ENCODE peak calls at places on chromosomes 16 and 17, in four cellular contexts. Z is GM12891, G is K562, O is GM12878. T is an unnamed sample.

GRCh38 chr17:949623-950338 is 29.8 kb downstream of the NXN start:
- DNase-seq in Z (no peak), O (no peak), G (no peak), T (no peak)

GRCh38 chr17:80457236-80457856 is 19.1 kb downstream of the NPTX1 start:
- DNase-seq in O (no peak), G (peak; percentile 47), Z (no peak), T (peak; percentile 80)

GRCh38 chr17:35764123-35764991 is 3.7 kb downstream of the C17orf50 start:
- DNase-seq in O (peak; percentile 49), G (peak; percentile 93), Z (peak; percentile 98), T (peak; percentile 78)

GRCh38 chr17:82105882-82106696 is 8.1 kb upstream of the FASN start:
- DNase-seq in O (peak; percentile 51), Z (peak; percentile 94), G (peak; percentile 67), T (peak; percentile 90)

GRCh38 chr16:85520853-85521736 is 92.0 kb upstream of the GSE1 start:
- DNase-seq in Z (no peak), O (no peak), G (no peak), T (no peak)

GRCh38 chr17:57946798-57947358 is 8.3 kb downstream of the CUEDC1 start:
- DNase-seq in O (peak; percentile 73), Z (peak; percentile 69), G (no peak), T (peak; percentile 71)

GRCh38 chr16:87924937-87925670 is 11.2 kb downstream of the CA5A start:
- DNase-seq in Z (no peak), G (no peak), O (no peak), T (no peak)

GRCh38 chr17:44556114-44556853 is 1.0 kb upstream of the FZD2 start:
- DNase-seq in O (peak; percentile 30), Z (peak; percentile 53), G (peak; percentile 37), T (no peak)

GRCh38 chr16:10039220-10040096 is 142.8 kb downstream of the GRIN2A start:
- DNase-seq in O (no peak), G (no peak), Z (peak; percentile 42), T (no peak)

GRCh38 chr16:72976047-72976746 is 71.7 kb downstream of the ZFHX3 start:
- DNase-seq in G (no peak), Z (no peak), O (no peak), T (no peak)

GRCh38 chr17:38320482-38320881 is 23.3 kb downstream of the GPR179 start:
- DNase-seq in Z (no peak), O (no peak), G (no peak), T (no peak)

GRCh38 chr16:80120899-80121521 is 419.8 kb upstream of the DYNLRB2 start:
- DNase-seq in Z (no peak), G (no peak), O (no peak), T (no peak)

GRCh38 chr17:78502611-78503148 is 74.5 kb downstream of the DNAH17 start:
- DNase-seq in O (no peak), Z (no peak), G (no peak), T (no peak)

GRCh38 chr16:67378642-67379041 is 14.7 kb downstream of the TPPP3 start:
- DNase-seq in Z (no peak), G (no peak), O (no peak), T (no peak)

GRCh38 chr16:19168173-19169080 is at the start of gene SYT17:
- DNase-seq in O (no peak), G (no peak), Z (peak; percentile 42), T (no peak)

GRCh38 chr17:43542854-43543253 is 3.3 kb downstream of the ETV4 start:
- DNase-seq in Z (no peak), O (no peak), G (no peak), T (no peak)

GRCh38 chr16:82185012-82185411 is 15.0 kb upstream of the MPHOSPH6 start:
- DNase-seq in O (no peak), G (no peak), Z (no peak), T (no peak)

GRCh38 chr16:57645691-57646387 is 17.4 kb downstream of the ADGRG1 start:
- DNase-seq in O (no peak), Z (no peak), G (no peak), T (no peak)

DNA sequence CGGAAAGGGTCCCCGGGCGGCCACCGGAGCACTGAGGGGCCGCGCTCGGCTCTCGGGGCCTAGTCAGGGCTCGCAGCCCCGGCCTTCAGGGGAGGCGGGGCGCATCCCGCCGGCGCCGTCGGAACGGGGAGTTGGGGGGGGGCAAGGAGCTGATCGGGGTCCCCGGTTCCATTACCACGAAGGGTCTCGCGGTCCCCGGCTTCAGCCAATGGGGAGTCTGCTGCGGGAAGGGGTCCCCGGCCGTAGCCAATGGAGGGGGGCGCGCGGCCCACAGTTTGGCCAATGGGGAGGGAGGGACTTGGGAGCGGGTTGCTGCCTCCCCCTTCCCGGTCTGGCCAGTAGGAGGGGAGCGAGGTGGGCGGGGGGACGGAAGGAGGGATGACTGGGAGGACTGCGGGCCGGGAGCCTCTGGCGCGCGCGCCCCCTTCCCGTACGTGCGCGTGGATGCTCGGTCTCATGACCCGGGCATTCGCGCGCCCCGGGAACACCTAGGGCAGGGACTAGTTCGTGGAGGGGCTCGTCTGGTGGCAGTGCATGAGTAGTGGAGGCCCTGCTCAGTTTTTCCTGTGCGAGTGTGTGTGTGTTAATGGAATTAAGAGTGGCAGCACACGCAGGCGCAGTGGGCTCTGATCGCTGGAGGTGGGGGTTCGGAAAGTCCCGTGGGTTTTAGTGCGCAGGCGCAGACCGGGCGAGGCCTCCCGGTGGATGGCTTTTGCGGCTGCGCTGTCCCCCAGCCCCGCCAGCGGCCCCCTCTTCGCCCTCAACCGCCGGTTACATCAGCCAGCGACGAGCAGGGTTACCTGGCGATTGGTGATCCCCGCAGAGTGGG is 1.1 kb downstream of the ATXN2L start:
- DNase-seq in G (peak; percentile 91), Z (peak; percentile 91), O (peak; percentile 86), T (peak; percentile 96)
- TF ChIP-seq POLR2AphosphoS5 in G (peak; percentile 48), Z (peak; percentile 76), O (peak; percentile 93), T (peak; percentile 65)

DNA sequence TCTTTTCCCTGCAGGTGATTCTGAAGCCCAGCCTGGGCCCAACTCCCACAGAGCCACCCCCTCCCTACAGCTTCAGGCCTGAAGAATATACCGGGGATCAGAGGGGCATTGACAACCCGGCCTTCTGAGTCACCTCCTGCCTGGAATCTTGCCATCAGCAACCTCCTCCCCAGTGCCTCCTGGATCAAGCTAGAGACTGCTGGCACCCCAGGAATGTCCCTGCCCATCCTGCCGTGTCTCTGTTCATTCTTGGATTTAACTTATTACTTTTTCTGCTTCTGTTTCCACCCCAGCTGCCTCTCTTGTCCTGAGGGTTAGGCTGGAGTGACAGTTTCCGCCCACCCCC is 4.9 kb downstream of the TMEM92 start:
- DNase-seq in O (no peak), G (no peak), Z (no peak), T (no peak)
- TF ChIP-seq SPI1 in O (no peak), G (no peak), Z (no peak), T (no peak)

GRCh38 chr17:39899215-39899614 is 19.2 kb downstream of the GSDMB start:
- DNase-seq in Z (no peak), O (no peak), G (no peak), T (no peak)
- TF ChIP-seq POLR2AphosphoS5 in Z (no peak), O (no peak), G (no peak), T (no peak)

DNA sequence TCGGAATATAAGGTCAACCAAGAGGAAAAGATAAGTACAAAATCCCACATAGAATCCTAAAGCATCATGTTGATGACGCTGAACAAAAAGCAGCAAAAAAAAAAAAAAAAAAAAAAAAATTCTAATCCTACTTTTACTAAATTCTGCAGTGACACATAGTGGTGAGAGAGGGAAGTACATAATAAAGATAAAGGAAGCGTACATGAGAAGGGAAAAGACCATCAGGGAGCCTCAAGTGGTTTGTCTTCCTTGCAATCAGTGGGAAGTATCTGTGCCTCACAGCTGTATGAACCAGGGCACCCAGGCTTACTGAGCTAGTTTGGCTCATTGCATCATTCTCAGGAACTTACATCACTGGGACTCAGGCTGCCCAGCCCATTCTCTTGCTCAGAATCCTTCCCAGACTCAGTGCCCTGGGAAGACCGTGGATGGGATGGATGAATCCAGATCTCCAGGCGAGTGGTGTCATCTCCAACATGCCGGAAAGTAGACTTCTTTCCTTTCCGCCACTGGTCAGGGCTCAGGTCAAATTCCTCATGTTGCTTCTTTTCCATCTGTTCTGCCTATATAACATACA is 21.2 kb downstream of the SMG6 start:
- DNase-seq in Z (no peak), G (peak; percentile 40), O (no peak), T (peak; percentile 48)
- TF ChIP-seq SPI1 in Z (no peak), G (no peak), O (no peak), T (no peak)

GRCh38 chr16:1817716-1818115 is 8.9 kb downstream of the HAGH start:
- DNase-seq in Z (no peak), O (no peak), G (no peak), T (no peak)
- TF ChIP-seq POLR2AphosphoS5 in Z (no peak), O (no peak), G (no peak), T (no peak)

GRCh38 chr16:11354407-11354732 is 9.1 kb downstream of the RMI2 start:
- DNase-seq in G (no peak), Z (no peak), O (no peak), T (no peak)

GRCh38 chr16:11355862-11356261 is 10.6 kb downstream of the RMI2 start:
- DNase-seq in O (no peak), G (no peak), Z (no peak), T (no peak)

GRCh38 chr16:11353158-11353557 is 7.9 kb downstream of the RMI2 start:
- DNase-seq in G (no peak), Z (no peak), O (no peak), T (no peak)

GRCh38 chr16:11356573-11357331 is 11.5 kb downstream of the RMI2 start:
- DNase-seq in G (peak; percentile 76), O (no peak), Z (no peak), T (peak; percentile 74)

GRCh38 chr16:11354733-11355574 is 9.7 kb downstream of the RMI2 start:
- DNase-seq in Z (no peak), O (peak; percentile 79), G (no peak), T (no peak)
- TF ChIP-seq SPI1 in Z (peak; percentile 24), O (peak; percentile 18), G (no peak), T (no peak)

GRCh38 chr16:84272740-84273320 is 21.8 kb upstream of the WFDC1 start:
- DNase-seq in G (no peak), Z (no peak), O (no peak), T (no peak)
- TF ChIP-seq POLR2AphosphoS5 in G (no peak), Z (no peak), O (no peak), T (no peak)

GRCh38 chr17:73814070-73814469 is 169.8 kb upstream of the SDK2 start:
- DNase-seq in Z (no peak), O (no peak), G (no peak), T (no peak)
- TF ChIP-seq SPI1 in Z (no peak), O (no peak), G (no peak), T (no peak)

GRCh38 chr16:74984670-74985411 is at the start of gene WDR59:
- DNase-seq in Z (peak; percentile 94), G (peak; percentile 96), O (peak; percentile 96), T (peak; percentile 99)
- TF ChIP-seq POLR2AphosphoS5 in Z (peak; percentile 60), G (peak; percentile 43), O (peak; percentile 78), T (peak; percentile 48)